ENCODE peak calls at places on chromosome 15, in four cellular contexts. I, P, N and S are unnamed samples.

GRCh38 chr15:26939398-26939797 is 31.6 kb upstream of the GABRG3 start:
- DNase-seq in I (no peak), P (no peak), N (no peak), S (no peak)

GRCh38 chr15:55627730-55628368 is 39.7 kb upstream of the PYGO1 start:
- DNase-seq in I (peak), P (no peak), N (peak), S (peak)

GRCh38 chr15:82196353-82196752 is 66.2 kb downstream of the EFL1 start:
- DNase-seq in I (no peak), P (no peak), N (no peak), S (no peak)

GRCh38 chr15:52419494-52419893 is 109.2 kb downstream of the MYO5A start:
- DNase-seq in I (peak), P (no peak), N (no peak), S (no peak)

GRCh38 chr15:40389824-40390595 is 7.5 kb downstream of the KNSTRN start:
- DNase-seq in I (no peak), P (no peak), N (peak), S (no peak)

GRCh38 chr15:40087991-40088928 is 20.4 kb downstream of the BMF start:
- DNase-seq in I (no peak), P (no peak), N (no peak), S (no peak)

GRCh38 chr15:82138306-82138705 is 92.5 kb upstream of the MEX3B start:
- DNase-seq in I (no peak), P (no peak), N (no peak), S (no peak)

GRCh38 chr15:93093765-93094164 is 4.8 kb upstream of the RGMA start:
- DNase-seq in I (no peak), P (no peak), N (no peak), S (no peak)

GRCh38 chr15:52337961-52338535 is 42.4 kb upstream of the MYO5C start:
- DNase-seq in I (peak), P (no peak), N (no peak), S (peak)

GRCh38 chr15:78749831-78750230 is 61.4 kb downstream of the ADAMTS7 start:
- DNase-seq in I (no peak), P (no peak), N (no peak), S (no peak)

GRCh38 chr15:90941038-90941437 is 6.0 kb downstream of the UNC45A start:
- DNase-seq in I (no peak), P (no peak), N (no peak), S (no peak)

GRCh38 chr15:89462198-89462912 is 34.0 kb downstream of the RHCG start:
- DNase-seq in I (no peak), P (no peak), N (no peak), S (peak)

GRCh38 chr15:35626984-35627383 is 81.0 kb upstream of the DPH6 start:
- DNase-seq in I (no peak), P (no peak), N (no peak), S (no peak)

GRCh38 chr15:57503051-57503702 is 88.5 kb upstream of the MYZAP start:
- DNase-seq in I (no peak), P (no peak), N (no peak), S (no peak)
- TF ChIP-seq CTCF in I (peak), P (no peak), N (no peak), S (peak)

DNA sequence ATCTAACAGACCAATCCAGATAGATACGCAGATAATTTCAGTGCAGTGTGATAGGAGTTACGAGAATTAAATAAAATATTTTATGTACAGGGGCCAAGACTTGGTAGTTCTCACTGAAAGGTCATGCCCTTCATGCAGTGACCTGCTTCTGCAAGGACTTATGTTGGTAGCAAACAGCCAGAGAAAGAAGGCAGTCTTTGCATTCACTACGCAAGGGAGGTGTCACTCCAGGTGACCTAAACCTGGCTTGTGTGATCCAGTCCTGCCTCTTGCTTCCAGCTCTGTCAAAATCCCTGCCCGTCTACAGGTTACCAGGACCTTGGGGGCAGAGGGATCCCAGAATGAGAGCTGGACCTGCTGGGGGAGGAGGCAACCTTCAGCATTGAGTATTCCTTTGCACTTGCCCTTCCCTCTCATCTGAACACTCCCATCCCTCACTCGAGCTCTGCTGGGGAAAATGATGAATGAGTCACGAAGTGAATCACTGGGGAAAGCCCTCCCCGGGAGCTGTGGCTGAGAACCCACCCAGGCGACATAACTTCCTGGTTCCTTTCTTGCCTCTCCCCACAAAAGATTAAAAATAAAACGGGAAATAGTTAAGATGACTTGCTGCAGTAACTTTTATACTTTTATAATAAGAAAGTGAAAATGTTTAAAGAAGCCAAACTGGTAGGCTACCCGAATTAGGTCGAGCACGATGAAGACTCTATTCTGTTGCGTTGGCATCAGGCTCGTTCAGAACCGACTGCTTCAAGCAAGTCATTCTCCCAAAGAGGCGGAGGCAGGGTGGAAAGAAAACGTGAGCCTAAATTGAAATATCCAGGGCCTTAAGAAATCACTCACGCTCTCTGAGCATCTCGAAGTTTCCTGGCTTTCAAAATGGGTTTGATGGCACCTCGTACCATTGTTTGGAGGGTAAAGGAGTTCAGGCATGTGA is 216.1 kb downstream of the SLCO3A1 start:
- DNase-seq in I (peak), P (peak), N (peak), S (peak)
- H3K4me3 ChIP-seq in I (no peak), P (no peak), N (no peak), S (no peak)

GRCh38 chr15:95693917-95694316 is 636.6 kb upstream of the NR2F2 start:
- DNase-seq in I (peak), P (no peak), N (no peak), S (peak)
- TF ChIP-seq CTCF in I (no peak), P (no peak), N (no peak), S (no peak)

GRCh38 chr15:38074029-38074428 is 139.6 kb downstream of the TMCO5A start:
- DNase-seq in I (no peak), P (no peak), N (no peak), S (no peak)

GRCh38 chr15:38071211-38071972 is 137.0 kb downstream of the TMCO5A start:
- DNase-seq in I (no peak), P (no peak), N (peak), S (no peak)

GRCh38 chr15:38072507-38073277 is 138.3 kb downstream of the TMCO5A start:
- DNase-seq in I (peak), P (peak), N (peak), S (peak)

GRCh38 chr15:38072007-38072506 is 137.6 kb downstream of the TMCO5A start:
- DNase-seq in I (no peak), P (no peak), N (no peak), S (no peak)

DNA sequence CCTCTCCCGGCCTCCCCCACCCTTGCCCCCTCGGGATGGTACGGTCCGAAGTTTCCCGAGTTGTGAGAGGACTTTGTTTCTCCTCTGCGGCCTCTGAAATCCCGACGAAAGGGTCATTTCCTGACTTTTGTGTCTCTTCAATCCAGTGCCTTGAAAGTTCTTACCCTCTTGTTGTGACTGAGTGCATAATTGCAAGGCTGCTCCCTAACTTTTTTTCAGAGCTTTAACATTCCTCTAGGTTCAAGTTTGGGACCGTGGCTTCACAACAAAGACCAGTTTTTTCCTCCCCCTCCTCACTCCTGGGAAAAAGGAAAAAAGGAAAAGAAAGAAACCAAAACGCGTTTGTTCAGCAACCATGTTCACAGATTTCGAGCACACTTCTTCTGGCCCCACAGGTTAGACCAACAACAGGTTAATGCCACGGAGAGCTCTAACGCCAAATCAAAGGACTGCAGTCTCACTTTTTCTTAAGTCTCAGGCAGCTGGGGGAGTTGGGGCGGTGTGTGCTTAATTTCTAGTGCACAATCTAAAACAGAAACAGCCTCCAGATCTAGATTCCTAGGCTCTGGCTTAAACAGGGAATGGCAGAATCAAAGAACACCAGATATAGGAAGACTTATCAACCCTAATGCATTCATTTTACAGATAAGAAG is 139.0 kb downstream of the TMCO5A start:
- DNase-seq in I (peak), P (peak), N (no peak), S (peak)
- H3K4me3 ChIP-seq in I (peak), P (peak), N (peak), S (peak)

DNA sequence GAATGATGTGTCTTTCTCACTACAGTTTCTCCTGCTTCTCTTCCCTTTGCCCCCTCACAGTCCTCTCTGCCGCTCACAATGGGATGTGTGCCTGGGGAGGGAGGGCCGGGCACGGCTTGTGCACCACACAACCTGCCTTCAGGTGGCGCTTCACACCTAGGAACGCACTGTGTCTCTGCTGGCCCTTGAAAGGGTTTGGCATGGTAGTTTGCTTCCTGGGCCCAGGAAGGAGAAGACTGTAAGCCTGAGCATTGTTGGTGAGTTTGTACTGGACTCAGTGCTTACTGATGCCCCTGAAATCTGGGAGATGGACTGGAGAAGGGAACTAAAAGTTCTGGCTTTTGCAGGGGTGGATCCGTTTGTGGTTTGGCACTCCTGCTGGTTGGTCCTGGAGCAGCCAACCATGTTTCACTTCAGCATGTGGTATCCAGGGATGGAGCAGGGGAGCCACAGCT is 9.2 kb downstream of the ALPK3 start:
- DNase-seq in I (no peak), P (peak), N (peak), S (peak)
- TF ChIP-seq CTCF in I (peak), P (no peak), N (peak), S (peak)